ENCODE peak calls at places on chromosomes 2 and 18, in ten cellular contexts. K is stimulated activated CD4-positive, alpha-beta T cell treated with anti-CD3 and anti-CD28 coated beads, TNF-alpha, amount 100 ng/mL, for 24 hours; O is mesendoderm; C is activated naive CD4-positive, alpha-beta T cell; M is activated CD8-positive, alpha-beta memory T cell treated with anti-CD3 and anti-CD28 coated beads, Interleukin-2, amount 50 U/mL, for 48 hours; S is progenitor cell of endocrine pancreas; J is AG09309; W is Calu3; Y is Peyer's patch; Q is activated B cell treated with CpG ODN at 0.5 μM for 24 hours. L is an unnamed sample.

GRCh38 chr2:53829252-53829651 is 30.5 kb downstream of the GPR75 start:
- DNase-seq in S (no peak), Q (no peak), K (no peak), M (no peak), Y (no peak), W (no peak), J (no peak), C (no peak), O (no peak), L (no peak)

GRCh38 chr2:43676322-43677050 is at the start of gene C1GALT1C1L:
- DNase-seq in W (peak; percentile 79), S (no peak), C (no peak), M (peak; percentile 73), K (peak; percentile 43), Y (peak; percentile 68), Q (no peak), O (no peak), J (peak; percentile 10), L (peak; percentile 32)

GRCh38 chr2:46116616-46117015 is 180.6 kb upstream of the EPAS1 start:
- DNase-seq in C (no peak), Y (no peak), J (no peak), M (no peak), K (no peak), O (no peak), W (no peak), S (no peak), Q (no peak), L (no peak)

GRCh38 chr2:98040331-98040939 is 44.7 kb upstream of the TMEM131 start:
- DNase-seq in J (no peak), S (no peak), Q (no peak), K (no peak), M (no peak), C (no peak), W (no peak), Y (no peak), O (no peak), L (no peak)

GRCh38 chr2:103977681-103978080 is 876.2 kb upstream of the POU3F3 start:
- DNase-seq in C (no peak), Y (no peak), Q (no peak), O (no peak), M (no peak), J (no peak), K (no peak), W (no peak), S (no peak), L (no peak)

GRCh38 chr2:24421668-24422067 is 61.3 kb upstream of the ITSN2 start:
- DNase-seq in J (no peak), K (peak; percentile 53), W (peak; percentile 55), S (peak; percentile 34), Q (peak; percentile 26), M (peak; percentile 72), Y (no peak), C (peak; percentile 9), O (peak; percentile 82), L (peak; percentile 60)

GRCh38 chr2:83196225-83196624 is 1262.9 kb downstream of the SUCLG1 start:
- DNase-seq in O (peak; percentile 11), Q (no peak), S (no peak), M (no peak), J (peak; percentile 21), Y (no peak), K (no peak), W (no peak), C (no peak), L (no peak)

GRCh38 chr2:20752293-20752692 is 70.6 kb downstream of the LDAH start:
- DNase-seq in S (no peak), Y (no peak), J (no peak), C (no peak), Q (no peak), M (no peak), O (no peak), W (no peak), K (no peak), L (no peak)

GRCh38 chr18:27004056-27004829 is 138.7 kb upstream of the AQP4 start:
- DNase-seq in Y (no peak), Q (no peak), M (no peak), O (no peak), C (no peak), K (no peak), W (no peak), S (no peak), J (peak; percentile 1), L (no peak)

GRCh38 chr2:167335627-167336026 is 447.3 kb downstream of the XIRP2 start:
- DNase-seq in W (no peak), J (no peak), S (no peak), C (no peak), Y (no peak), M (no peak), O (peak; percentile 9), K (no peak), Q (no peak), L (no peak)

GRCh38 chr2:75605770-75606535 is 40.6 kb upstream of the MRPL19 start:
- DNase-seq in W (no peak), J (peak; percentile 97), Y (no peak), M (no peak), C (no peak), K (no peak), Q (no peak), O (peak; percentile 75), S (no peak), L (no peak)

GRCh38 chr2:120638450-120638849 is 97.2 kb upstream of the GLI2 start:
- DNase-seq in C (no peak), O (no peak), K (no peak), Y (no peak), S (no peak), M (no peak), Q (no peak), W (no peak), J (no peak), L (no peak)

GRCh38 chr2:131394147-131394931 is 30.4 kb upstream of the RAB6D start:
- DNase-seq in Y (peak; percentile 72), C (no peak), K (peak; percentile 22), S (peak; percentile 34), Q (no peak), O (peak; percentile 52), J (no peak), M (peak; percentile 58), W (peak; percentile 11), L (no peak)